ENCODE peak calls at places on chromosome 21, in nine cellular contexts. Z, I, K, F, X, O, C, V and L are unnamed samples.

GRCh38 chr21:29245104-29245643 is 53.5 kb upstream of the BACH1 start:
- DNase-seq in O (no peak), C (no peak), F (no peak), Z (no peak), K (peak), I (no peak), V (no peak), X (no peak), L (no peak)

GRCh38 chr21:38671716-38672115 is 134.0 kb upstream of the ETS2 start:
- DNase-seq in V (no peak), X (no peak), K (no peak), C (no peak), I (no peak), Z (no peak), F (no peak), O (no peak), L (no peak)

GRCh38 chr21:38820471-38821239 is 14.9 kb downstream of the ETS2 start:
- DNase-seq in I (no peak), O (peak), F (no peak), Z (no peak), V (no peak), X (no peak), C (peak), K (no peak), L (no peak)

GRCh38 chr21:38841472-38841871 is 35.7 kb downstream of the ETS2 start:
- DNase-seq in K (no peak), O (peak), Z (no peak), X (no peak), C (no peak), F (no peak), V (no peak), I (no peak), L (no peak)

GRCh38 chr21:38306407-38306806 is 49.6 kb downstream of the KCNJ15 start:
- DNase-seq in I (no peak), X (no peak), V (no peak), F (no peak), K (peak), O (peak), C (no peak), Z (no peak), L (no peak)

GRCh38 chr21:35037384-35038105 is 11.6 kb downstream of the RUNX1 start:
- DNase-seq in I (no peak), C (no peak), Z (no peak), K (no peak), V (no peak), O (no peak), F (no peak), X (no peak), L (no peak)

GRCh38 chr21:32456497-32456918 is 44.0 kb downstream of the EVA1C start:
- DNase-seq in V (peak), X (no peak), O (peak), I (no peak), K (peak), C (no peak), Z (no peak), F (no peak), L (no peak)

GRCh38 chr21:31929548-31929947 is 56.7 kb downstream of the HUNK start:
- DNase-seq in V (peak), F (no peak), C (no peak), Z (no peak), I (no peak), O (no peak), K (no peak), X (no peak), L (no peak)

GRCh38 chr21:28959367-28960099 is 33.1 kb downstream of the LTN1 start:
- DNase-seq in C (no peak), O (peak), X (no peak), Z (no peak), V (no peak), F (no peak), I (no peak), K (peak), L (no peak)

GRCh38 chr21:34865922-34866271 is 183.2 kb downstream of the RUNX1 start:
- DNase-seq in Z (no peak), X (no peak), V (no peak), I (peak), F (no peak), K (no peak), O (no peak), C (no peak), L (peak)

GRCh38 chr21:18023099-18023498 is 203.9 kb upstream of the C21orf91 start:
- DNase-seq in Z (no peak), F (no peak), X (no peak), O (no peak), K (no peak), V (no peak), I (no peak), C (no peak), L (no peak)

GRCh38 chr21:39686636-39687035 is 58.3 kb upstream of the IGSF5 start:
- DNase-seq in I (no peak), V (no peak), O (no peak), Z (no peak), C (no peak), K (no peak), X (no peak), F (no peak), L (no peak)

GRCh38 chr21:34636961-34637360 is 22.0 kb upstream of the RCAN1 start:
- DNase-seq in K (no peak), O (no peak), I (no peak), X (no peak), Z (no peak), C (no peak), F (no peak), V (no peak), L (no peak)

GRCh38 chr21:29737188-29737587 is 202.6 kb downstream of the GRIK1 start:
- DNase-seq in O (no peak), Z (no peak), X (no peak), V (no peak), K (no peak), I (no peak), F (no peak), C (no peak), L (no peak)

GRCh38 chr21:38765056-38765455 is 40.7 kb upstream of the ETS2 start:
- DNase-seq in K (no peak), I (no peak), F (no peak), C (no peak), X (no peak), O (no peak), Z (no peak), V (no peak), L (no peak)

GRCh38 chr21:21973806-21974205 is 975.6 kb downstream of the NCAM2 start:
- DNase-seq in Z (no peak), V (peak), X (no peak), F (no peak), I (no peak), C (no peak), K (no peak), O (no peak), L (no peak)
- TF ChIP-seq CTCF in Z (no peak), V (no peak), X (no peak), F (no peak), I (no peak), C (no peak), K (no peak), O (no peak), L (no peak)

DNA sequence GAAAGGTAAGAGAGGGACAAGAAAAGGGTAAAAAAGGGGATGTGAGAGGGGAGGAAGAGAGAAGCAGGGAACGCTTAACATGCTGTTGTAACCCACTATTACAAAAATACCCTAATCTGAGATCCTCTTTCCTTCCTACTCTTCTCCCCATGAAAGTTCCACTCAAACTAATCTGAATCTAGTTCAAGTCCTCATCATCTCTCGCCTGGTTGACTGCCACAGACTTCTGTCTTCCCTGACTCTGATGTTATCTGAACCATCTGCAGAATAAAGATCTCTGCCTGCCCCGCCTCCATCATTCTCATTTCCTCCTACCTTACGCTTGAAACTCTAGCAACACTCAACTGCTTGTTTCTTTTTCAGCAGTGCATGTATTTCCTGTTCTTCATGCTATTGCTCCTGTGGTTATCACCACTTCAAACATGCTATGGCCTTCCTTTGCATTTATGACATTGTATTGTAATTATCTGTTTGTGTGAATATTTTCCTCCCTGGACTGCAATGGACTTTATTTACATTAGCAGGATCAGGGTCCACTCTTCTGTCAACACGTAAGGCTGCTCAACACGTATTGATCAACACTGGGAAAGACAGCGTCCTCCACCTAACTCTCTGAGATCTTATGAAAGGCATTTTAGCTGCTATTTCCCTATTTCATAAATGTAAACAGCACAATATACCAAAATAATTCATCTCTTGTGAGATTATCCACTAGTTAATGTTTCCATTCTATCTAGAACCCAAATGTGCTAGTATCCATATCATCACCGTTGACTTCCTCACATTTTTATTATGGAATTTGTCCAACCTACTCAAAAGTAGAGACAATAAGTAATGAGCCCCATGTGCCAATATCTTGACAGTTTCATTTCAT is 215.5 kb upstream of the USP25 start:
- DNase-seq in F (no peak), K (no peak), I (peak), V (no peak), Z (no peak), C (no peak), X (no peak), O (no peak), L (peak)
- H3K4me3 ChIP-seq in F (no peak), K (no peak), I (no peak), V (no peak), Z (no peak), C (no peak), X (no peak), O (no peak), L (no peak)

DNA sequence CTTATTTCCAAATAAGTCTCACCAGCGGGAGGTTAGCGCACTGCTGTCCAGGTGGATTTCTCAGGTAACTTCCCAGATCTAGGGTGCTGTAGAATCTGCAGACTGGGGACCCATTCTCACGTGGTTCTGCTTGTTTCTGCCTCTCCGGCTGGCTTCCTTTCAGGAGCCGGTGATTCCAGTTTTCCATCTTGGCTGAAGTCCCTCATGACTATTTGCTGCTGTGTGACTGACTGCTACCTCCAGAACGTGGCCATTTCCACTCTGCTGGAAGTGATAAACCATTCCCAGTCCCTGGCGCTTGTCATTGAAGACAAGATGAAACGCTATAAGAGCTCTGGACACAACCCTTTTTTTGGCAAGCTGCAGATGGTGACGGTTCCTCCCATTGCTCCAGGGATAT is 76.0 kb downstream of the DOP1B start:
- DNase-seq in I (no peak), K (no peak), X (no peak), F (no peak), V (no peak), O (no peak), Z (no peak), C (no peak), L (no peak)
- TF ChIP-seq CTCF in I (no peak), K (no peak), X (no peak), F (no peak), V (no peak), O (no peak), Z (no peak), C (no peak), L (no peak)

GRCh38 chr21:45543371-45543709 is 1.1 kb upstream of the SLC19A1 start:
- DNase-seq in C (no peak), V (no peak), K (no peak), X (peak), I (no peak), F (no peak), O (no peak), Z (peak), L (no peak)
- H3K4me3 ChIP-seq in C (no peak), V (no peak), K (no peak), X (peak), I (peak), F (no peak), O (no peak), Z (no peak), L (peak)

GRCh38 chr21:36430841-36431240 is 45.6 kb downstream of the CHAF1B start:
- DNase-seq in X (no peak), C (no peak), O (peak), Z (no peak), F (no peak), K (no peak), V (no peak), I (no peak), L (no peak)
- TF ChIP-seq CTCF in X (no peak), C (no peak), O (no peak), Z (no peak), F (no peak), K (no peak), V (no peak), I (no peak), L (no peak)

DNA sequence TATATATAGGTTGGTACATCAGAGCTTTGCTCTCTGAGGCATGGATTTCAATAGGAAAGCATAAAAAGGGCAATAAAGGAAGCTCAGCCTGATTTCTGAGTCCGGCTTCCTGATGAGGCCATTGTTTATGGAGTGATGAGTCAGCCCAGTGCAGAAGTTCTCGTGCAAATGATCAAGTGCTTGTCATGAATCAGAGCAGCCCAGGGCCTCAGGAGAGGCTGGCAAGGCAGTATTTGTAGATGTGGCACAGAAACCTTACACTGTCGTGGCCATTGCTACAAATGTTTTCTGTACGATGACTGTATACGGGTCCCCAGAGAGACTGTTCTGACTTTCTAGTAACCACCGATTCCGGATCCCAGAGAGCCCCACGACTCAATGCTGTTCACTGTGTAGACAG is 26.7 kb downstream of the UMODL1 start:
- DNase-seq in O (peak), I (no peak), F (peak), K (peak), Z (no peak), X (no peak), C (no peak), V (no peak), L (no peak)
- H3K4me3 ChIP-seq in O (no peak), I (no peak), F (no peak), K (no peak), Z (no peak), X (no peak), C (no peak), V (no peak), L (no peak)

DNA sequence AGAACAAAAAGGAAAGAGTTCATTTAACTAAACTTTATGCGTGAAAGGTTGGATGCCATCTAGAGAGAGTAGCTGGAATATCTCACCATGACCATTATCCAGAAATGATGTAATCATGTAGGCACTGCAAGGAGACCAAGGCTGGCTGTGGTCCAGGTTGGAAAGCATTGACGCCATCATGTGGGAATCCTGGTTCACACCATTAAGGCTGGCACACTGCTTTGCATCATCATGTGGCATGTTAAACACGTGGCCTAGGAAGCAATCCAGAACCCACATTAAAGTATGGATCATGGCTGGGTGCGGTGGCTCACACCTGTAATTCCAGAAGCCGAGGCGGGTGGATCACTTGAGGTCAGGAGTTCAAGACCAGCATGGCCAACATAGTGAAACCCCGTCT is 4.3 kb downstream of the ADAMTS1 start:
- DNase-seq in K (peak), Z (peak), F (peak), C (peak), O (peak), X (no peak), V (no peak), I (no peak), L (no peak)
- TF ChIP-seq CTCF in K (peak), Z (no peak), F (peak), C (peak), O (no peak), X (peak), V (no peak), I (no peak), L (no peak)

GRCh38 chr21:16280731-16281130 is 550.9 kb downstream of the USP25 start:
- DNase-seq in C (no peak), V (no peak), I (no peak), F (no peak), X (no peak), K (no peak), Z (no peak), O (no peak), L (no peak)

GRCh38 chr21:16285646-16286223 is 556.0 kb downstream of the USP25 start:
- DNase-seq in V (no peak), I (no peak), Z (no peak), F (no peak), O (no peak), X (no peak), K (no peak), C (no peak), L (no peak)

GRCh38 chr21:16279658-16280581 is 550.1 kb downstream of the USP25 start:
- DNase-seq in Z (peak), V (peak), I (no peak), O (no peak), C (peak), X (no peak), K (peak), F (peak), L (no peak)
- H3K4me3 ChIP-seq in Z (peak), V (no peak), I (no peak), O (no peak), C (peak), X (peak), K (no peak), F (no peak), L (no peak)

GRCh38 chr21:26137379-26138060 is 33.0 kb downstream of the APP start:
- DNase-seq in X (no peak), V (no peak), F (no peak), K (no peak), O (peak), Z (no peak), I (no peak), C (no peak), L (no peak)

GRCh38 chr21:26140185-26140584 is 30.4 kb downstream of the APP start:
- DNase-seq in F (peak), Z (peak), V (no peak), K (peak), X (no peak), O (peak), I (no peak), C (peak), L (no peak)

GRCh38 chr21:26138615-26139257 is 31.8 kb downstream of the APP start:
- DNase-seq in V (no peak), K (no peak), I (no peak), C (no peak), Z (no peak), X (no peak), F (no peak), O (no peak), L (no peak)

GRCh38 chr21:26135520-26135919 is 35.0 kb downstream of the APP start:
- DNase-seq in I (no peak), V (no peak), K (no peak), F (no peak), X (no peak), O (no peak), C (no peak), Z (no peak), L (no peak)

GRCh38 chr21:26136686-26137085 is 33.9 kb downstream of the APP start:
- DNase-seq in C (no peak), V (no peak), O (no peak), I (peak), K (no peak), Z (no peak), F (no peak), X (no peak), L (peak)
- TF ChIP-seq CTCF in C (no peak), V (no peak), O (no peak), I (no peak), K (no peak), Z (no peak), F (no peak), X (no peak), L (no peak)

GRCh38 chr21:27369962-27370578 is 403.2 kb upstream of the ADAMTS5 start:
- DNase-seq in K (no peak), C (no peak), O (no peak), F (no peak), I (no peak), X (no peak), Z (no peak), V (no peak), L (no peak)

GRCh38 chr21:27369234-27369633 is 402.3 kb upstream of the ADAMTS5 start:
- DNase-seq in F (no peak), O (no peak), C (no peak), X (no peak), K (no peak), V (no peak), I (no peak), Z (no peak), L (no peak)

GRCh38 chr21:27371688-27372331 is 404.9 kb upstream of the ADAMTS5 start:
- DNase-seq in Z (no peak), C (no peak), V (peak), F (no peak), K (peak), X (no peak), O (peak), I (no peak), L (no peak)

GRCh38 chr21:27372381-27372780 is 405.5 kb upstream of the ADAMTS5 start:
- DNase-seq in Z (no peak), X (no peak), I (no peak), C (no peak), K (no peak), F (no peak), V (no peak), O (no peak), L (no peak)

DNA sequence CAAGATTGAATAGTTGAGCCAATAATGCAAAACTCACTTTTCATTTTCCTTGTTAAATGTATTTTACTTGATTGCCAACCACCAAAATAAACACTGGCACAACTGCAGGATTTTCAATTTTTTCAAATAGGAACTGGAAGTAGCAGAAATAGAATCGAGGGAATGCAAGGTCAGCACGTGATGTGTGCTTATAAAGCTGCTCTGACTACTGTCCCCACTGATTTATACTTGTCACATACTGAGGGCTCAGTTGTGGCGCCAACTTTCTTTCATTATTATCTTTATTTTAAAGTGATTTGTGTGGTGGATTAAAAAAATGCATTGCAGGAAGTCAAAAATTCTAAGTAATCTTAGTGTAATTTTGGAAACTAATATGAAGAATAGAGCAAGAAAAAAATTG is 404.2 kb upstream of the ADAMTS5 start:
- DNase-seq in C (no peak), Z (no peak), V (no peak), O (no peak), I (no peak), F (no peak), K (no peak), X (no peak), L (no peak)
- H3K4me3 ChIP-seq in C (no peak), Z (no peak), V (no peak), O (no peak), I (no peak), F (no peak), K (no peak), X (no peak), L (no peak)